ENCODE peak calls at places on chromosomes 7 and 10, in four cellular contexts. U is colonic mucosa, T is MM.1S, H is neuronal stem cell. K is an unnamed sample.

GRCh38 chr10:49542353-49542752 is 3.4 kb upstream of the ERCC6 start:
- DNase-seq in U (no peak), T (no peak), H (no peak), K (no peak)

GRCh38 chr7:107180378-107180777 is 11.6 kb downstream of the HBP1 start:
- DNase-seq in U (peak), T (no peak), H (no peak), K (peak)

GRCh38 chr10:109374215-109374614 is 549.1 kb downstream of the XPNPEP1 start:
- DNase-seq in U (no peak), T (no peak), H (no peak), K (no peak)

GRCh38 chr7:33339074-33339805 is 209.9 kb downstream of the BBS9 start:
- DNase-seq in U (no peak), T (no peak), H (no peak), K (no peak)

GRCh38 chr7:20214787-20215669 is 2.2 kb downstream of the MACC1 start:
- DNase-seq in U (no peak), T (no peak), H (no peak), K (peak)

GRCh38 chr10:122276611-122277205 is 5.6 kb downstream of the BTBD16 start:
- DNase-seq in U (no peak), T (no peak), H (no peak), K (no peak)

GRCh38 chr10:132542086-132542775 is 4.6 kb downstream of the INPP5A start:
- DNase-seq in U (no peak), T (no peak), H (no peak), K (no peak)

GRCh38 chr10:33819206-33819605 is 484.7 kb upstream of the NRP1 start:
- DNase-seq in U (no peak), T (no peak), H (no peak), K (no peak)

GRCh38 chr7:11078242-11078834 is 104.7 kb downstream of the PHF14 start:
- DNase-seq in U (no peak), T (no peak), H (no peak), K (no peak)

GRCh38 chr7:113113912-113114311 is 4.4 kb downstream of the SMIM30 start:
- DNase-seq in U (no peak), T (peak), H (peak), K (peak)

GRCh38 chr10:124622158-124622557 is 122.0 kb downstream of the FAM53B start:
- DNase-seq in U (no peak), T (no peak), H (no peak), K (no peak)

GRCh38 chr7:30102281-30102680 is 32.5 kb upstream of the MTURN start:
- DNase-seq in U (no peak), T (no peak), H (no peak), K (no peak)

GRCh38 chr10:107163904-107164861 is at the start of gene SORCS1:
- DNase-seq in U (peak), T (no peak), H (peak), K (no peak)

GRCh38 chr7:26081627-26082026 is 70.4 kb upstream of the NFE2L3 start:
- DNase-seq in U (peak), T (no peak), H (no peak), K (no peak)

GRCh38 chr10:125154529-125154928 is 5.8 kb downstream of the CTBP2 start:
- DNase-seq in U (no peak), T (no peak), H (no peak), K (no peak)

GRCh38 chr7:36896418-36896817 is 172.1 kb upstream of the AOAH start:
- DNase-seq in U (no peak), T (no peak), H (no peak), K (no peak)

GRCh38 chr7:945556-946255 is 8.8 kb downstream of the ADAP1 start:
- DNase-seq in U (peak), T (no peak), H (no peak), K (no peak)

GRCh38 chr10:65742851-65743250 is 1183.0 kb upstream of the LRRTM3 start:
- DNase-seq in U (no peak), T (no peak), H (no peak), K (no peak)

GRCh38 chr10:4183761-4184261 is 398.8 kb upstream of the KLF6 start:
- DNase-seq in U (no peak), T (no peak), H (no peak), K (no peak)

GRCh38 chr10:117801691-117802090 is 245.1 kb downstream of the RAB11FIP2 start:
- DNase-seq in U (no peak), T (no peak), H (no peak), K (no peak)

GRCh38 chr10:114525368-114525949 is 121.2 kb upstream of the AFAP1L2 start:
- DNase-seq in U (no peak), T (no peak), H (no peak), K (peak)

GRCh38 chr10:42623929-42624328 is 14.4 kb downstream of the ZNF33B start:
- DNase-seq in U (no peak), T (no peak), H (no peak), K (no peak)

GRCh38 chr7:139989366-139990141 is 73.2 kb downstream of the PARP12 start:
- DNase-seq in U (no peak), T (no peak), H (no peak), K (peak)

GRCh38 chr7:139990142-139990535 is 72.6 kb downstream of the PARP12 start:
- DNase-seq in U (no peak), T (no peak), H (no peak), K (no peak)

GRCh38 chr7:139985811-139986210 is 76.9 kb downstream of the PARP12 start:
- DNase-seq in U (no peak), T (no peak), H (no peak), K (no peak)

GRCh38 chr7:139990571-139990970 is 72.2 kb downstream of the PARP12 start:
- DNase-seq in U (no peak), T (no peak), H (no peak), K (no peak)

GRCh38 chr7:139987691-139988516 is 74.8 kb downstream of the PARP12 start:
- DNase-seq in U (no peak), T (no peak), H (no peak), K (no peak)
- H3K4me3 ChIP-seq in U (no peak), T (no peak), H (no peak), K (no peak)

GRCh38 chr10:60139798-60140566 is 233.6 kb upstream of the CCDC6 start:
- DNase-seq in U (no peak), T (no peak), H (peak), K (no peak)
- H3K4me3 ChIP-seq in U (peak), T (no peak), H (peak), K (no peak)

GRCh38 chr7:56048245-56048644 is 3.0 kb downstream of the PSPH start:
- DNase-seq in U (no peak), T (no peak), H (no peak), K (no peak)

GRCh38 chr7:56051053-56051338 is 248 bp downstream of the PSPH start:
- DNase-seq in U (no peak), T (no peak), H (no peak), K (no peak)

GRCh38 chr7:56053993-56054392 is 2.4 kb downstream of the CCT6A start:
- DNase-seq in U (no peak), T (no peak), H (no peak), K (no peak)

GRCh38 chr7:56051339-56052191 is at the start of the genes CCT6A and PSPH:
- DNase-seq in U (peak), T (peak), H (peak), K (peak)

DNA sequence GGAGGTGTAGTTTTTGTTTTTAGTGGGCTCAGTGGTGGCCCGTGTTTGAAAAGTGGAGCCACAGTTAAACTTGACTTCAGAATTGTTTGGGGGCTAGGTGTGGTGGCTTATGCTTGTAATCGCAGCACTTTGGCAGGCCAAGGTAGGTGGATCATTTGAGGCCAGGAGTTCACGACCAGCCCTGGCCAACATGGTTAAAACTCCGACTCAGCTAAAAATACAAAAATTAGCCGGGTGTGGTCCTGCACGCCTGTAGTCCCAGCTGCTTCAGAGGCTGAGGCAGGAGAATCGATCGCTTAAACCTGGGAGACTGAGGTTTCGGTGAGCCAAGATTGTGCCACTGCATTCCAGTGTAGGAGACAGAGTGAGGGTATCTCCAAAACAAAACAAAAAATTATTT is 1.8 kb downstream of the CCT6A start:
- DNase-seq in U (no peak), T (no peak), H (no peak), K (no peak)
- H3K4me3 ChIP-seq in U (no peak), T (no peak), H (no peak), K (peak)

GRCh38 chr7:16982640-16983103 is 100.9 kb upstream of the AGR3 start:
- DNase-seq in U (no peak), T (peak), H (peak), K (peak)
- H3K4me3 ChIP-seq in U (no peak), T (no peak), H (no peak), K (no peak)

GRCh38 chr10:6738464-6738824 is 158.4 kb upstream of the PRKCQ start:
- DNase-seq in U (no peak), T (no peak), H (no peak), K (no peak)
- H3K4me3 ChIP-seq in U (no peak), T (no peak), H (no peak), K (no peak)

GRCh38 chr7:155520114-155520513 is 26.2 kb downstream of the CNPY1 start:
- DNase-seq in U (no peak), T (no peak), H (no peak), K (no peak)
- H3K4me3 ChIP-seq in U (no peak), T (no peak), H (no peak), K (no peak)

GRCh38 chr7:129782257-129783096 is 170.3 kb downstream of the UBE2H start:
- DNase-seq in U (no peak), T (no peak), H (peak), K (no peak)
- H3K4me3 ChIP-seq in U (peak), T (peak), H (peak), K (no peak)

DNA sequence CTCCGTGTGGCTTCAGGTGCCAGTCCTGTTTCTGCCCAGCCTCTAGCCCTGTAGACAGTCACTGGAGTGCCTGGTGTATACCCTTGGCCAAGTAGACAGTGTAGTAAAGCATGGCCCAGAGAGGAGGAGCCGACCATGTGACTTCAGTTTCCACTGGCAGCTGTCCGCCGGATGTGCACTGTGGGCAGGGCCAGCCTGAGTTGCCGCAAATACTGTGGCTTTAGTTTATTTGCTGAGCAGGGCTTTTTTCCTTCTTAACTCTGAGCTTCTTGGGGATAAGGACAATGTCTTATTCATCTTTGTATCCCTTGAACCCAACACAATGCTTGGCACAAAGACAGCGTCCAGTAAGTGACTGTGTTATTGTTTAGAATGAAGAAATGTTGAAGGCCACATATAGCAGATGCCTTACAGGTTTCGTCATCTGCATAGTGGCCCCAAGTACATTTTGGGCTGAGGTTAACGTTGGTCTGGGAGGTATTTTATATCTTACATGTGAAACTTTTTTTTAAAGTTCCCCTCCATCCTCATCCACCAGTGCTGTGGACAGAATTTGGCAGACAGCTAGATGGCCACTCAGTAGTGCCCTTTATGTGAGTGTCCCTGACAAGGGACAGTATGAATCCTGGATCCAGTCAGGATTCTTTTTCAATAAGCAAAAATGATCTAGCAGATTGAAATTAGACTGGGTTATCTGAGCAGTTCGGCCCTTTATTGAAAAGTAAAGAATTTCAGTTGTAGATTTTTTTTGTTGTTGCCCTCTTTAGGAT is 40.6 kb downstream of the CYP17A1 start:
- DNase-seq in U (peak), T (peak), H (no peak), K (peak)
- H3K4me3 ChIP-seq in U (no peak), T (peak), H (no peak), K (no peak)

GRCh38 chr10:2987185-2987768 is 80.1 kb upstream of the PFKP start:
- DNase-seq in U (no peak), T (no peak), H (no peak), K (no peak)

GRCh38 chr10:2982146-2982545 is 85.2 kb upstream of the PFKP start:
- DNase-seq in U (no peak), T (no peak), H (no peak), K (no peak)

GRCh38 chr10:2984682-2985081 is 82.7 kb upstream of the PFKP start:
- DNase-seq in U (no peak), T (no peak), H (no peak), K (peak)

GRCh38 chr10:2986341-2986933 is 80.9 kb upstream of the PFKP start:
- DNase-seq in U (peak), T (no peak), H (no peak), K (no peak)

GRCh38 chr10:2985729-2986232 is 81.6 kb upstream of the PFKP start:
- DNase-seq in U (peak), T (no peak), H (no peak), K (no peak)
- H3K4me3 ChIP-seq in U (peak), T (no peak), H (no peak), K (no peak)